ENCODE peak calls at places on chromosomes 1 and 21, in ten cellular contexts. J, I, X, L, E, M, H, U, N and B are unnamed samples. For H3K36me3, the result is how much of the 10 kb centered on the place peaks cover.

GRCh38 chr1:87115317-87115885 is 201.0 kb downstream of the HS2ST1 start:
- DNase-seq in J (no peak), I (no peak), X (peak), L (no peak), E (peak), M (no peak), H (no peak), U (peak), N (no peak), B (no peak)

GRCh38 chr1:202320081-202320405 is 21.7 kb downstream of the UBE2T start:
- DNase-seq in J (no peak), I (no peak), X (no peak), L (no peak), E (no peak), M (no peak), H (no peak), U (no peak), N (no peak), B (no peak)

GRCh38 chr21:45887121-45887611 is 94.4 kb upstream of the COL6A1 start:
- DNase-seq in J (no peak), I (no peak), X (no peak), L (no peak), E (no peak), M (no peak), H (peak), U (no peak), N (no peak), B (no peak)

GRCh38 chr21:42575111-42575510 is 61.5 kb downstream of the SLC37A1 start:
- DNase-seq in J (no peak), I (no peak), X (peak), L (no peak), E (no peak), M (no peak), H (no peak), U (no peak), N (no peak), B (no peak)

GRCh38 chr21:41832230-41833137 is 46.7 kb downstream of the PRDM15 start:
- DNase-seq in J (no peak), I (no peak), X (no peak), L (no peak), E (no peak), M (no peak), H (no peak), U (no peak), N (no peak), B (no peak)

GRCh38 chr1:14521602-14522001 is 76.9 kb upstream of the KAZN start:
- DNase-seq in J (no peak), I (no peak), X (no peak), L (peak), E (no peak), M (no peak), H (no peak), U (no peak), N (no peak), B (no peak)

GRCh38 chr21:39776589-39776988 is 31.6 kb downstream of the IGSF5 start:
- DNase-seq in J (no peak), I (no peak), X (no peak), L (no peak), E (no peak), M (no peak), H (no peak), U (no peak), N (no peak), B (no peak)

GRCh38 chr1:162605225-162605927 is 26.9 kb upstream of the DDR2 start:
- DNase-seq in J (no peak), I (no peak), X (no peak), L (no peak), E (no peak), M (no peak), H (no peak), U (no peak), N (no peak), B (no peak)

GRCh38 chr1:116340506-116341240 is 32.4 kb upstream of the ATP1A1 start:
- DNase-seq in J (no peak), I (no peak), X (no peak), L (no peak), E (no peak), M (no peak), H (no peak), U (no peak), N (no peak), B (no peak)

GRCh38 chr1:29333008-29333407 is 96.7 kb downstream of the PTPRU start:
- DNase-seq in J (no peak), I (no peak), X (no peak), L (no peak), E (no peak), M (no peak), H (no peak), U (no peak), N (no peak), B (no peak)

GRCh38 chr1:77536813-77537212 is 145.6 kb downstream of the ZZZ3 start:
- DNase-seq in J (no peak), I (no peak), X (no peak), L (no peak), E (no peak), M (no peak), H (no peak), U (no peak), N (no peak), B (no peak)

GRCh38 chr1:88683516-88683847 is 591 bp upstream of the PKN2 start:
- DNase-seq in J (peak), I (no peak), X (peak), L (peak), E (peak), M (peak), H (peak), U (no peak), N (peak), B (no peak)

GRCh38 chr21:16709866-16710550 is 802.8 kb upstream of the CXADR start:
- DNase-seq in J (no peak), I (no peak), X (no peak), L (no peak), E (no peak), M (no peak), H (peak), U (no peak), N (no peak), B (no peak)

GRCh38 chr1:110059133-110059863 is 11.2 kb downstream of the ALX3 start:
- DNase-seq in J (no peak), I (no peak), X (no peak), L (no peak), E (no peak), M (no peak), H (no peak), U (no peak), N (no peak), B (no peak)

GRCh38 chr1:7948950-7949349 is 8.3 kb upstream of the TNFRSF9 start:
- DNase-seq in J (no peak), I (no peak), X (peak), L (no peak), E (no peak), M (no peak), H (no peak), U (no peak), N (no peak), B (no peak)

GRCh38 chr1:99481391-99481996 is 164.4 kb upstream of the PALMD start:
- DNase-seq in J (peak), I (peak), X (peak), L (peak), E (no peak), M (peak), H (no peak), U (no peak), N (no peak), B (peak)

GRCh38 chr21:30695956-30696355 is 22.6 kb downstream of the KRTAP21-3 start:
- DNase-seq in J (peak), I (no peak), X (no peak), L (no peak), E (no peak), M (no peak), H (no peak), U (no peak), N (no peak), B (no peak)

GRCh38 chr1:186923434-186923833 is 94.7 kb downstream of the PLA2G4A start:
- DNase-seq in J (no peak), I (no peak), X (no peak), L (no peak), E (no peak), M (no peak), H (no peak), U (no peak), N (no peak), B (no peak)

DNA sequence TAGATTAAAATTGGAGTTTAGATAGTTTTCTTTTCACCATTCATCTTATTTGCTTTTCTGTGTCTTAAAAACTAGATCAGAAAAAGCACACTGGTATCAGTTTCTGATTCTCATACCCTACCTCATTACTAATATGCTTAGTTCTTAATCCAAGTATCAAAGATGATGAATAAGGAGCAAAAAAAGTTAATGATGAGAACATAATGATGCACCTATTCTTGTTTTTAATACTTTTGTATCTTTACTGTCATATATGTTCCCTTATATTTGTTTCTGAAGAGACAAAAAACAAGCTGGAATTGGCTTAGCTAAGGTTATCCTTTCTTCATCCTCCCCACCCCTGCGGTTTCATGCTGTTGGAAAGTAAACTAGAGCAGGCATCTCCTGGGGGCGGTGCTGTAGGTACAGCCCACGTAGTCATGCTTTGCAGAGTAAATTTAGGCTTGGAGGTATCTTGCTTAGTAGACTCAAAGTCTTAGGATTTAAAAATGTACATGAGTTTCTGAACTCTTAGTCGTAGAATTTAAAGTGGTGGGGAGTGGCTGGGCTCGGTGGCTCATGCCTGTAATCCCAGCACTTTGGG is 16.4 kb downstream of the CNIH4 start:
- DNase-seq in J (no peak), I (no peak), X (no peak), L (no peak), E (no peak), M (no peak), H (no peak), U (no peak), N (no peak), B (no peak)
- H3K36me3 ChIP-seq in J (under half), I (half or more), X (half or more), L (half or more), E (half or more), M (half or more), H (half or more), U (half or more), N (under half), B (half or more)

DNA sequence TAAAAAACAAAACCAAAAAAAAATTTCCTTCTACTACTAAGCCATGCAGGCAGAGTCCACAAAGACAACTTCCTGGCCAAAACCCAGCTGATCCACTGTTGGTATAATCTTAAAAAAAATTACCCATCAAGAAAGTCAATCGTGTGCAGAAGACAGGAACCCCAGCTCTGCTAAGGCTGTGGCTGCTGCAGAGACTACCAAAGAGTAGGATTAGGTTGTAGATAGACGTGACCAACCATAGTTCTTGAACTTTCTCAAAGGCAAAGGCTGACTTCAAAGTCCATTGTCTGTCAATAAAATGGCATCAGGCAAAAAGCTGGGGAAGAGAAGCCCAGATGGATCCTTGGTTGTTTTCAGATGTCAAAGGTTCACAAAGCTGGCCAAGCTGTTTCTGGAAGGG is 3.4 kb downstream of the PSMB4 start:
- DNase-seq in J (no peak), I (no peak), X (no peak), L (no peak), E (no peak), M (no peak), H (no peak), U (no peak), N (no peak), B (no peak)
- H3K36me3 ChIP-seq in J (half or more), I (half or more), X (half or more), L (half or more), E (half or more), M (under half), H (under half), U (half or more), N (under half), B (half or more)

GRCh38 chr1:36355811-36356210 is 29.9 kb downstream of the STK40 start:
- DNase-seq in J (no peak), I (no peak), X (no peak), L (no peak), E (no peak), M (no peak), H (no peak), U (no peak), N (no peak), B (no peak)
- H3K36me3 ChIP-seq in J (under half), I (half or more), X (half or more), L (half or more), E (half or more), M (under half), H (half or more), U (half or more), N (under half), B (under half)

DNA sequence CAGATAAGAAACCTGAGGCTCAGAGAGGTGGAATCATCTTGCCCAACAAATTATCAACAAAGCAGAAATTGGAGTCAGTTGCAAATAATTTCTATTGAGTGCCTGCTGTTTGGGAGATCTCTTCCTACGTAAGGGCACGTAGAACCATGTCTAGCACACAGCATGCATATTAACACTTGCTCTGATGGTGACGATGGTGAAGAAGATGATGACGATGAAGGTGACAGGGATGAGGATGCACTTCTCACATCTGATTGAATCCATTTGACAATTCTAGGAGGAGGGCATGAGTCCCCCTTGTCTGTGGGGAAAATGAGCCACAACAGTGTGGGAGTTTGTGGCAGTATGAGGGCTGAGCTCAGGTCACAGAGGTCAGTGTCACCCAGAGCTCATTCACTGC is 183.6 kb downstream of the HIVEP3 start:
- DNase-seq in J (no peak), I (no peak), X (no peak), L (no peak), E (no peak), M (no peak), H (no peak), U (no peak), N (no peak), B (no peak)
- H3K36me3 ChIP-seq in J (under half), I (under half), X (under half), L (under half), E (under half), M (under half), H (under half), U (under half), N (under half), B (under half)

GRCh38 chr1:90936731-90937130 is 85.1 kb downstream of the ZNF644 start:
- DNase-seq in J (no peak), I (no peak), X (no peak), L (no peak), E (no peak), M (no peak), H (no peak), U (no peak), N (no peak), B (no peak)
- H3K36me3 ChIP-seq in J (under half), I (half or more), X (half or more), L (half or more), E (under half), M (half or more), H (under half), U (under half), N (under half), B (under half)